ENCODE peak calls at places on chromosomes 11 and 22, in nine cellular contexts. G is CD8-positive, alpha-beta T cell; L is AG04450; H is heart left ventricle; U is gastrocnemius medialis; R is neural progenitor cell; S is fibroblast of mammary gland; P is dorsolateral prefrontal cortex; Q is mammary epithelial cell. B is an unnamed sample.
A peak's percentile ranks its signal among the peaks of the same experiment; 100 is the strongest.

GRCh38 chr11:76293189-76293631 is 86.9 kb upstream of the WNT11 start:
- DNase-seq in H (no peak), S (no peak), R (no peak), U (no peak), L (no peak), G (no peak), Q (no peak), P (no peak), B (no peak)

GRCh38 chr11:119421941-119422504 is 949 bp downstream of the THY1 start:
- DNase-seq in U (no peak), L (no peak), P (peak; percentile 55), H (no peak), Q (no peak), S (no peak), G (peak; percentile 34), R (peak; percentile 74), B (no peak)

GRCh38 chr11:104547996-104548661 is 350.1 kb downstream of the CASP12 start:
- DNase-seq in R (no peak), H (no peak), S (peak; percentile 58), U (no peak), Q (peak; percentile 48), G (no peak), P (no peak), L (no peak), B (no peak)

GRCh38 chr11:28536504-28537267 is 428.5 kb downstream of the METTL15 start:
- DNase-seq in R (no peak), Q (peak; percentile 27), U (no peak), L (no peak), S (no peak), P (no peak), H (no peak), G (no peak), B (peak; percentile 25)

GRCh38 chr11:19290356-19290755 is 49.6 kb upstream of the E2F8 start:
- DNase-seq in L (no peak), R (no peak), U (no peak), P (no peak), S (peak; percentile 41), Q (no peak), G (no peak), H (no peak), B (no peak)

GRCh38 chr11:116596346-116597260 is 176.2 kb downstream of the BUD13 start:
- DNase-seq in S (no peak), G (no peak), L (no peak), H (no peak), U (no peak), R (no peak), Q (no peak), P (no peak), B (no peak)

GRCh38 chr22:23243006-23243573 is 62.8 kb downstream of the BCR start:
- DNase-seq in H (no peak), U (no peak), P (no peak), R (peak; percentile 86), S (no peak), L (no peak), G (peak; percentile 76), Q (no peak), B (no peak)

GRCh38 chr11:76214968-76215548 is 8.8 kb upstream of the WNT11 start:
- DNase-seq in P (no peak), G (no peak), U (no peak), L (no peak), R (no peak), S (no peak), Q (no peak), H (no peak), B (no peak)

GRCh38 chr11:28400236-28401100 is 292.3 kb downstream of the METTL15 start:
- DNase-seq in U (no peak), H (no peak), S (peak; percentile 11), G (no peak), P (no peak), R (no peak), Q (peak; percentile 37), L (peak; percentile 58), B (no peak)

GRCh38 chr11:111512296-111513239 is at the start of gene BTG4:
- DNase-seq in P (no peak), L (no peak), U (no peak), H (no peak), G (no peak), R (peak; percentile 75), Q (no peak), S (peak; percentile 14), B (no peak)

GRCh38 chr11:65962136-65962564 is 616 bp downstream of the SART1 start:
- DNase-seq in Q (no peak), G (no peak), U (no peak), L (no peak), H (no peak), S (no peak), P (no peak), R (no peak), B (no peak)

GRCh38 chr22:24812950-24813349 is 6.9 kb downstream of the SGSM1 start:
- DNase-seq in L (no peak), S (no peak), G (no peak), R (no peak), P (no peak), Q (no peak), U (no peak), H (no peak), B (no peak)

GRCh38 chr11:96049426-96049825 is 125.5 kb upstream of the MTMR2 start:
- DNase-seq in H (no peak), Q (peak; percentile 35), G (no peak), P (no peak), L (no peak), U (no peak), S (peak; percentile 80), R (no peak), B (no peak)

GRCh38 chr11:45108070-45109064 is 38.1 kb upstream of the PRDM11 start:
- DNase-seq in R (no peak), Q (no peak), H (no peak), S (no peak), L (no peak), G (peak; percentile 43), U (no peak), P (no peak), B (no peak)

GRCh38 chr11:63709336-63709735 is 28.0 kb downstream of the RTN3 start:
- DNase-seq in P (no peak), G (no peak), H (no peak), R (no peak), Q (no peak), U (no peak), L (no peak), S (no peak), B (no peak)

GRCh38 chr11:132802932-132803331 is 729.4 kb downstream of the OPCML start:
- DNase-seq in Q (no peak), U (no peak), P (no peak), L (no peak), S (no peak), H (no peak), G (no peak), R (no peak), B (no peak)

GRCh38 chr11:108322666-108323065 is 99.8 kb downstream of the ATM start:
- DNase-seq in Q (no peak), S (no peak), G (no peak), P (no peak), U (no peak), H (no peak), R (no peak), L (no peak), B (no peak)
- H3K4me3 ChIP-seq in Q (no peak overlapping the region), S (no peak overlapping the region), G (no peak overlapping the region), P (no peak overlapping the region), U (no peak overlapping the region), H (no peak overlapping the region), R (no peak overlapping the region), L (no peak overlapping the region), B (no peak overlapping the region)

DNA sequence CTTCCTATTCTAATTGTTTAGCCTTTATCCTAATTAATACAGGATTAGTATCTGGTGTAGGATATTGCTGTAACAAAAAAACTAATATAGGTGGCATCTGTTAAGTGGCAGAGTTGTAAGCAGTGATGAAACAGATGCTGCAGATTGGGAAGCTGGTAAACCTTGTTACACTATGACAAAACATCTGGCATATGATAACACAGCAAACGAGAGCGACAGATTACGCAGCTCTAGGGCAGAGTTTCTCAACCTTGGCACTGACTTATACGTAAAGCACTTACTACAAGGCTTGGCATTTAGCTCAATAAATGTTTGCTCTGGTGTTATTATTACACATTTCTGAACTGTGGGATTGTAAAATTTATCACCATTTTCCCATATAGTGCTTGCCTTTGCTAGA is 137.0 kb downstream of the ATG16L2 start:
- DNase-seq in G (no peak), L (no peak), H (no peak), U (no peak), S (peak; percentile 64), Q (peak; percentile 48), R (no peak), P (no peak), B (peak; percentile 18)
- TF ChIP-seq CTCF in G (no peak), L (no peak), H (no peak), U (no peak), S (no peak), Q (no peak), R (no peak), P (no peak), B (no peak)

DNA sequence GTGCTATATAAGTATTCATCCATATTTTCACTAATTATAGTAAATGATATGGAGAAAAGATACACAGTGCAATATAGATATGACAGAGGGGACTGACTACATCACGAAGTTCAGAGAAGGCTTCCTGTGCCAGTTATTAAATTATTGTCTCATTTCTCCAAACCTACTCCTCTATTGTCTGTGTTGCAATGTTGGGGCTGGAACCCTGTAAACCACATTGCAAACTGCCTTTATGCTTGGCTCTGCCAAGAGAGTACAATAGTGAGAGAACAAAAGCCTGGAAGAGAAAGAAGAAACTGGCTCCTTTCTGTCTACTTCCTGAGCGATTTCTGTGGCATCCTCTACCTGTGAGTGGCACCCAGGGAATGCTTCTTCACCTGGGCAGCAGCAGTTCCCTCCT is 46.4 kb downstream of the ME3 start:
- DNase-seq in P (no peak), H (no peak), U (no peak), G (no peak), S (no peak), Q (no peak), L (no peak), R (no peak), B (no peak)
- H3K4me3 ChIP-seq in P (no peak overlapping the region), H (no peak overlapping the region), U (no peak overlapping the region), G (no peak overlapping the region), S (no peak overlapping the region), Q (no peak overlapping the region), L (no peak overlapping the region), R (no peak overlapping the region), B (no peak overlapping the region)

GRCh38 chr11:1403721-1404460 is 14.2 kb downstream of the BRSK2 start:
- DNase-seq in Q (no peak), U (no peak), L (no peak), G (no peak), S (no peak), R (no peak), H (no peak), P (no peak), B (no peak)

GRCh38 chr11:1402776-1403620 is 13.3 kb downstream of the BRSK2 start:
- DNase-seq in R (no peak), G (no peak), Q (no peak), H (no peak), S (peak; percentile 42), U (no peak), P (no peak), L (no peak), B (no peak)

GRCh38 chr11:1406571-1407485 is 17.1 kb downstream of the BRSK2 start:
- DNase-seq in Q (no peak), R (no peak), U (no peak), G (no peak), H (no peak), S (no peak), L (no peak), P (peak; percentile 71), B (no peak)

GRCh38 chr11:1405186-1406020 is 15.7 kb downstream of the BRSK2 start:
- DNase-seq in Q (no peak), U (no peak), P (no peak), G (no peak), S (no peak), H (no peak), L (no peak), R (no peak), B (no peak)

GRCh38 chr11:1404461-1405185 is 14.9 kb downstream of the BRSK2 start:
- DNase-seq in H (no peak), P (no peak), S (no peak), G (no peak), R (peak; percentile 31), L (no peak), U (no peak), Q (no peak), B (no peak)
- TF ChIP-seq CTCF in H (no peak), P (no peak), S (no peak), G (no peak), R (no peak), L (no peak), U (no peak), Q (no peak), B (no peak)